ENCODE peak calls at places on chromosomes 12 and 14, in five cellular contexts. X is lower leg skin, V is MM.1S, F is heart left ventricle, J is nephron progenitor cell. W is an unnamed sample.

GRCh38 chr12:9872743-9873142 is 3.6 kb upstream of the CLEC2B start:
- DNase-seq in F (no peak), X (no peak), J (no peak), V (no peak), W (no peak)

GRCh38 chr12:114311966-114312365 is 94.0 kb downstream of the TBX5 start:
- DNase-seq in V (no peak), J (no peak), F (no peak), X (no peak), W (no peak)

GRCh38 chr12:52740591-52740990 is 36.6 kb downstream of the KRT76 start:
- DNase-seq in J (no peak), V (no peak), F (no peak), X (no peak), W (no peak)

GRCh38 chr14:89479802-89480201 is 62.8 kb upstream of the FOXN3 start:
- DNase-seq in J (no peak), X (no peak), V (no peak), F (no peak), W (no peak)

GRCh38 chr14:105486333-105486973 is at the start of gene CRIP1:
- DNase-seq in F (peak; percentile 47), V (no peak), J (no peak), X (peak; percentile 90), W (no peak)

GRCh38 chr12:622420-622819 is 40.8 kb downstream of the NINJ2 start:
- DNase-seq in V (no peak), X (no peak), F (no peak), J (no peak), W (no peak)

GRCh38 chr14:65287264-65288131 is 125.0 kb upstream of the FUT8 start:
- DNase-seq in J (no peak), X (no peak), F (no peak), V (no peak), W (no peak)

GRCh38 chr12:49776413-49776812 is 35.1 kb downstream of the TMBIM6 start:
- DNase-seq in J (peak; percentile 52), V (peak; percentile 57), F (peak; percentile 61), X (peak; percentile 91), W (no peak)

GRCh38 chr12:95966287-95966870 is 23.2 kb downstream of the AMDHD1 start:
- DNase-seq in F (no peak), V (no peak), J (no peak), X (no peak), W (no peak)

GRCh38 chr14:106141242-106142220 is 615.1 kb downstream of the TMEM121 start:
- DNase-seq in J (no peak), V (no peak), X (no peak), F (no peak), W (no peak)

GRCh38 chr12:40099423-40099853 is 6.4 kb downstream of the SLC2A13 start:
- DNase-seq in F (no peak), X (no peak), V (no peak), J (no peak), W (no peak)

GRCh38 chr14:100203962-100204834 is 34.7 kb upstream of the YY1 start:
- DNase-seq in J (no peak), X (no peak), V (no peak), F (no peak), W (no peak)

GRCh38 chr12:57803317-57803893 is 15.1 kb downstream of the AVIL start:
- DNase-seq in X (no peak), J (peak; percentile 59), V (peak; percentile 21), F (peak; percentile 43), W (no peak)

GRCh38 chr14:30874120-30874998 is at the start of gene COCH:
- DNase-seq in X (peak; percentile 81), J (peak; percentile 74), F (peak; percentile 34), V (peak; percentile 26), W (no peak)
- TF ChIP-seq CTCF in X (no peak), J (peak; percentile 41), F (peak; percentile 15), V (no peak), W (no peak)

GRCh38 chr12:2295941-2296461 is 243.2 kb downstream of the CACNA1C start:
- DNase-seq in F (no peak), X (no peak), J (no peak), V (no peak), W (no peak)
- TF ChIP-seq CTCF in F (no peak), X (no peak), J (no peak), V (no peak), W (no peak)

DNA sequence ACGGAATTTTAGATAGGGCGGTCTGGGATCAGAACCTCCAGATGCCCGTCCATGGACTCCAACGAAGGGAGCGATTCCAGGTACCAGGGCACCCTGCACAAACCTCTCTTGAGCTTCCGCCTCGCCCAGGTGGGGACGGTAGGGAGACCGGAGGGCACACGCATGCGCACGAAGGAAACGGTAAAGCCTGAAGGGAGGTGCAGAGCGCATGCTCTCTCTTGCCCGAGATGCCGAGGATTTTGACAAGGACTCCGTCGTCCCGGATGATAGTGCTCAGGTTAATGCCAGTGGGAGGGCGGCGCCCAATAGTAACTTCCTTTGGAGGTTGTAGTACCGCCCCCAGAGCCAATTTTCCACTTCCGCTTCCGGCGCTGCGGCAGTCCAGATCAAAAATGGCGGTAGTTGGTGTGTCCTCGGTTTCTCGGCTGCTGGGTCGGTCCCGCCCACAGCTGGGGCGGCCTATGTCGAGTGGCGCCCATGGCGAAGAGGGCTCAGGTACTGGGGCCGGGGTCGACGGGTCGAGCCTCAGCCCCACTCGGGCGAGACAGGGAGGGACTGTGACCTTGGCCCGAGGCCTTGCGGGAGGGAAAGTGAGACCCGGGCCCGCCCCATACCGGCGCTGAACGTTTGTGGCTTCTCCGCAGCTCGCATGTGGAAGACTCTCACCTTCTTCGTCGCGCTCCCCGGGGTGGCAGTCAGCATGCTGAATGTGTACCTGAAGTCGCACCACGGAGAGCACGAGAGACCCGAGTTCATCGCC is at the start of gene COX6A1:
- DNase-seq in F (peak; percentile 95), J (peak; percentile 93), V (peak; percentile 97), X (peak; percentile 99), W (peak; percentile 87)
- TF ChIP-seq CTCF in F (no peak), J (no peak), V (no peak), X (no peak), W (no peak)

GRCh38 chr12:124389537-124390441 is 94.9 kb downstream of the RFLNA start:
- DNase-seq in X (no peak), V (no peak), J (no peak), F (no peak), W (no peak)
- TF ChIP-seq CTCF in X (no peak), V (no peak), J (no peak), F (no peak), W (no peak)

DNA sequence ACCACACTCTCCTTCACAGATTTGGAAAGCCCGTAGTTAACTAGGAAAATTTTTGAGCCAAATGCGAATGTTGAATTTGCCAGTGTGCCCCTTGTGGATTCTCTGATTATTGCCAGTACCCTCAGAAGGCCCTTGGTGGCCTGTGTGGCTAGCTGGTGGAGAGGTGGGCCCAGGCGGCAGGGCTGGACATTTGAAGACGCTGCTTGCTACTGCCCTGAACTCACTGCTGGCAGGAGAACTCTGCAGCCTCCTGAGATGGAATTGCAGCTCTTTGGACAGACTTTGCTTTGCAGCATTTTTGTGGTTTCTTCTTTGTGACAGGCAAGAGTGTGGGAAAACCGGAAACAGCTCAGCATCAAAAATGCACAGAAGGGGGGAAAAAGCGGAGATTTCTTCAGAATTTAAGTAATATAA is 97.6 kb downstream of the TGFB3 start:
- DNase-seq in F (no peak), J (no peak), V (no peak), X (no peak), W (no peak)
- TF ChIP-seq CTCF in F (no peak), J (no peak), V (peak; percentile 11), X (no peak), W (no peak)

W was measured in omental fat pad.